ENCODE peak calls at places on chromosomes 4 and X, in six cellular contexts. F is lower leg skin; V is WTC11; C is effector memory CD8-positive, alpha-beta T cell; M is heart left ventricle; R is ACHN. Y is an unnamed sample.

GRCh38 chr4:16027626-16028025 is 56.2 kb downstream of the PROM1 start:
- DNase-seq in F (no peak), V (no peak), C (no peak), M (no peak), R (no peak), Y (no peak)

GRCh38 chrX:17559728-17560379 is 177.4 kb upstream of the SCML1 start:
- DNase-seq in F (no peak), V (no peak), C (no peak), M (no peak), R (peak), Y (peak)

GRCh38 chr4:181254771-181255170 is 988.4 kb upstream of the TENM3 start:
- DNase-seq in F (no peak), V (no peak), C (no peak), M (no peak), R (no peak), Y (no peak)

GRCh38 chrX:52217494-52218160 is 32.9 kb downstream of the MAGED4 start:
- DNase-seq in F (no peak), V (peak), C (no peak), M (no peak), R (no peak), Y (no peak)

GRCh38 chr4:122450847-122451246 is 5.7 kb downstream of the IL2 start:
- DNase-seq in F (no peak), V (peak), C (peak), M (no peak), R (peak), Y (peak)

GRCh38 chrX:45956222-45956867 is 588.9 kb downstream of the ZNF674 start:
- DNase-seq in F (no peak), V (no peak), C (no peak), M (no peak), R (no peak), Y (no peak)

GRCh38 chr4:161829631-161830030 is 334.2 kb downstream of the FSTL5 start:
- DNase-seq in F (no peak), V (no peak), C (no peak), M (no peak), R (no peak), Y (no peak)

GRCh38 chr4:187993827-187994226 is 1.7 kb upstream of the ZFP42 start:
- DNase-seq in F (no peak), V (peak), C (no peak), M (no peak), R (peak), Y (peak)

GRCh38 chr4:3399277-3400194 is 42.2 kb upstream of the HGFAC start:
- DNase-seq in F (no peak), V (no peak), C (no peak), M (peak), R (no peak), Y (peak)

GRCh38 chr4:12486995-12487394 is 997.1 kb downstream of the RAB28 start:
- DNase-seq in F (no peak), V (no peak), C (no peak), M (peak), R (no peak), Y (no peak)

GRCh38 chr4:72295966-72296557 is 264.3 kb downstream of the NPFFR2 start:
- DNase-seq in F (no peak), V (no peak), C (no peak), M (no peak), R (peak), Y (peak)

GRCh38 chrX:129705377-129705925 is 33.3 kb upstream of the XPNPEP2 start:
- DNase-seq in F (no peak), V (no peak), C (no peak), M (no peak), R (no peak), Y (no peak)

GRCh38 chr4:73104695-73105094 is 35.2 kb upstream of the COX18 start:
- DNase-seq in F (no peak), V (no peak), C (no peak), M (no peak), R (no peak), Y (no peak)

GRCh38 chrX:47226071-47226470 is 6.7 kb upstream of the USP11 start:
- DNase-seq in F (no peak), V (no peak), C (no peak), M (no peak), R (no peak), Y (no peak)

GRCh38 chr4:61443813-61444510 is 243.8 kb downstream of the ADGRL3 start:
- DNase-seq in F (no peak), V (no peak), C (no peak), M (no peak), R (peak), Y (no peak)

GRCh38 chr4:121336706-121337105 is 44.1 kb downstream of the QRFPR start:
- DNase-seq in F (no peak), V (no peak), C (no peak), M (no peak), R (no peak), Y (no peak)

GRCh38 chr4:47071863-47072441 is 40.6 kb downstream of the GABRB1 start:
- DNase-seq in F (no peak), V (no peak), C (no peak), M (no peak), R (no peak), Y (no peak)

GRCh38 chr4:39044947-39045734 is 12.9 kb upstream of the TMEM156 start:
- DNase-seq in F (no peak), V (peak), C (peak), M (no peak), R (peak), Y (peak)

GRCh38 chrX:17531500-17531899 is 156.5 kb downstream of the NHS start:
- DNase-seq in F (no peak), V (no peak), C (no peak), M (no peak), R (no peak), Y (no peak)

GRCh38 chr4:142379277-142380051 is 466.6 kb downstream of the INPP4B start:
- DNase-seq in F (no peak), V (no peak), C (no peak), M (no peak), R (peak), Y (no peak)

GRCh38 chr4:5887361-5888221 is 5.3 kb downstream of the CRMP1 start:
- DNase-seq in F (no peak), V (peak), C (no peak), M (no peak), R (no peak), Y (no peak)